ENCODE peak calls at places on chromosomes 16 and 17, in seven cellular contexts. L, P, T, D, B, S and O are unnamed samples.

GRCh38 chr17:3213587-3213986 is 6.1 kb downstream of the OR1A1 start:
- DNase-seq in L (no peak), P (no peak), T (no peak), D (no peak), B (no peak), S (no peak), O (no peak)

GRCh38 chr16:52068447-52069074 is 478.4 kb downstream of the TOX3 start:
- DNase-seq in L (no peak), P (no peak), T (no peak), D (no peak), B (peak), S (peak), O (no peak)

GRCh38 chr17:19470529-19471261 is 59.7 kb downstream of the RNF112 start:
- DNase-seq in L (no peak), P (peak), T (peak), D (peak), B (peak), S (peak), O (peak)

GRCh38 chr16:35363510-35363909 is 1904.1 kb downstream of the TP53TG3F start:
- DNase-seq in L (no peak), P (no peak), T (no peak), D (no peak), B (no peak), S (no peak), O (no peak)

GRCh38 chr16:31350275-31351005 is 4.5 kb upstream of the ITGAX start:
- DNase-seq in L (no peak), P (no peak), T (no peak), D (no peak), B (no peak), S (no peak), O (no peak)

GRCh38 chr17:3988297-3989120 is 24.3 kb upstream of the ATP2A3 start:
- DNase-seq in L (peak), P (no peak), T (no peak), D (no peak), B (no peak), S (no peak), O (no peak)

GRCh38 chr17:63042443-63042842 is 76.4 kb downstream of the TANC2 start:
- DNase-seq in L (no peak), P (no peak), T (no peak), D (no peak), B (no peak), S (no peak), O (no peak)

GRCh38 chr17:50916026-50916707 is 50.0 kb upstream of the TOB1 start:
- DNase-seq in L (no peak), P (no peak), T (no peak), D (no peak), B (no peak), S (no peak), O (no peak)

GRCh38 chr17:2102931-2103398 is 48.1 kb downstream of the HIC1 start:
- DNase-seq in L (no peak), P (no peak), T (no peak), D (no peak), B (no peak), S (no peak), O (no peak)

GRCh38 chr16:85168732-85169256 is 56.5 kb upstream of the CIBAR2 start:
- DNase-seq in L (no peak), P (peak), T (no peak), D (peak), B (no peak), S (peak), O (peak)

GRCh38 chr17:43545383-43545632 is 832 bp downstream of the ETV4 start:
- DNase-seq in L (no peak), P (peak), T (peak), D (no peak), B (peak), S (no peak), O (no peak)

GRCh38 chr17:55706808-55707773 is 15.6 kb downstream of the TMEM100 start:
- DNase-seq in L (no peak), P (no peak), T (no peak), D (no peak), B (no peak), S (peak), O (no peak)

GRCh38 chr17:40536731-40537171 is 28.5 kb downstream of the CCR7 start:
- DNase-seq in L (peak), P (no peak), T (no peak), D (peak), B (peak), S (no peak), O (peak)

GRCh38 chr16:17291289-17291688 is 179.5 kb downstream of the XYLT1 start:
- DNase-seq in L (no peak), P (no peak), T (no peak), D (no peak), B (no peak), S (no peak), O (no peak)

GRCh38 chr17:39782481-39782880 is 44.7 kb downstream of the GRB7 start:
- DNase-seq in L (no peak), P (no peak), T (peak), D (no peak), B (no peak), S (no peak), O (no peak)

GRCh38 chr17:49914664-49915063 is 54.3 kb upstream of the DLX4 start:
- DNase-seq in L (no peak), P (no peak), T (no peak), D (no peak), B (no peak), S (no peak), O (no peak)

GRCh38 chr16:17432902-17433576 is 37.7 kb downstream of the XYLT1 start:
- DNase-seq in L (no peak), P (no peak), T (no peak), D (no peak), B (no peak), S (no peak), O (no peak)

GRCh38 chr16:69845181-69845580 is 83.0 kb downstream of the WWP2 start:
- DNase-seq in L (no peak), P (no peak), T (no peak), D (no peak), B (no peak), S (no peak), O (no peak)

GRCh38 chr16:55040366-55041086 is 109.9 kb downstream of the IRX5 start:
- DNase-seq in L (no peak), P (no peak), T (no peak), D (no peak), B (no peak), S (no peak), O (no peak)

GRCh38 chr17:56988901-56989572 is 11.1 kb downstream of the SCPEP1 start:
- DNase-seq in L (no peak), P (no peak), T (no peak), D (no peak), B (no peak), S (no peak), O (no peak)

GRCh38 chr17:489758-490329 is 137.2 kb upstream of the RPH3AL start:
- DNase-seq in L (no peak), P (no peak), T (peak), D (no peak), B (no peak), S (peak), O (peak)

GRCh38 chr16:57284206-57284951 is at the start of gene PLLP:
- DNase-seq in L (peak), P (no peak), T (no peak), D (no peak), B (no peak), S (peak), O (peak)

GRCh38 chr16:55503726-55504553 is 4.9 kb upstream of the LPCAT2 start:
- DNase-seq in L (no peak), P (no peak), T (no peak), D (no peak), B (no peak), S (no peak), O (no peak)

GRCh38 chr17:72222971-72223370 is 102.2 kb downstream of the SOX9 start:
- DNase-seq in L (no peak), P (no peak), T (no peak), D (no peak), B (no peak), S (no peak), O (no peak)
- H3K27ac ChIP-seq in L (no peak), P (no peak), T (no peak), D (no peak), B (no peak), S (no peak), O (no peak)

DNA sequence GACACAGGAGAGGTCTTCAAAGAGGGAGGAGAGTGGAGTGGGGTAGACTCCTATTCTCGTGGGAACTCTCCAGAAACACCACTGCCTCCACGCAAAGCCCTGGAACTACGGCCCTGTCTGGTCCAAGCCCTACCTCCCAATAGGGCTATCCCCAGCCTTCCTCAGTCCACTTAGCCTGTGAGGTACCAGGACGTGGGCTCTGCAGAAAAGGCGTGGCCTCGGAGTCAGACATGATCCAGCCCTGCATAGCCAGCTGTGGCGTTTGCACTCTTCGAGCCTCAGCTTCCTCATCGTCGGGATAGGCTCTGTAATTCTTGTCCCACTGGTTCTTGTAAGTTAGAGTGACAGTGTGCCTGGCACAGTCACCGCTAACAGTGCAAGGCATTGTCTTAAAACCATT is 13.8 kb downstream of the ENDOV start:
- DNase-seq in L (no peak), P (no peak), T (no peak), D (no peak), B (no peak), S (no peak), O (no peak)
- H3K4me3 ChIP-seq in L (no peak), P (no peak), T (no peak), D (no peak), B (no peak), S (no peak), O (no peak)

DNA sequence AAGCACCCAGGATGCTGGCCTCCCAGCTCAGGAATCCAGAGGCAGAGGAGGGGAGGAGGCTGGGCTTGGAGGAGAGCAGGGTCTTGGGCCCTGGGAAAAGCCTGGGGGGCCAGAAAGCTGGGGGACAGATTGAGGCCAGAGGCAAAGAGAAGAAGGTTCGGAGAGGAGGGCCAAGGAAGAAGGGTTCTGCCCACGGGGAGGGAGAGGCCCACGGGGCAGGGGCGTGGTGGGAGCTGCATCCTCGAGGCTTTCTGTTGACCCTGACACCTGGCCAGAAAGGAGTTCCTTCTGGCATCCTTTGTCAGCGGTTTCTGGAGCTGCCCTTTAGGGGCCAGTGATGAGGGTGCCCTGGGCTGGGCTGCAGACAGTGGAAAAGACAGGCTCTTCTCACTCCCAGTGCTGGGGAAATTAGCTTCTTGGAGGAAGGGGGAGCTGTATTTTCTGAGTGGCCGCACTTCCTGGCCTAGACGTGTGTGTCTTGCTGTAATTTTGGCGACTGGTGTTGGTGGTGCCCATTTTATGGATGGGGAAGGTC is 308.7 kb downstream of the SEC14L1 start:
- DNase-seq in L (no peak), P (no peak), T (no peak), D (no peak), B (no peak), S (no peak), O (no peak)
- H3K27ac ChIP-seq in L (peak), P (peak), T (peak), D (peak), B (peak), S (peak), O (peak)

DNA sequence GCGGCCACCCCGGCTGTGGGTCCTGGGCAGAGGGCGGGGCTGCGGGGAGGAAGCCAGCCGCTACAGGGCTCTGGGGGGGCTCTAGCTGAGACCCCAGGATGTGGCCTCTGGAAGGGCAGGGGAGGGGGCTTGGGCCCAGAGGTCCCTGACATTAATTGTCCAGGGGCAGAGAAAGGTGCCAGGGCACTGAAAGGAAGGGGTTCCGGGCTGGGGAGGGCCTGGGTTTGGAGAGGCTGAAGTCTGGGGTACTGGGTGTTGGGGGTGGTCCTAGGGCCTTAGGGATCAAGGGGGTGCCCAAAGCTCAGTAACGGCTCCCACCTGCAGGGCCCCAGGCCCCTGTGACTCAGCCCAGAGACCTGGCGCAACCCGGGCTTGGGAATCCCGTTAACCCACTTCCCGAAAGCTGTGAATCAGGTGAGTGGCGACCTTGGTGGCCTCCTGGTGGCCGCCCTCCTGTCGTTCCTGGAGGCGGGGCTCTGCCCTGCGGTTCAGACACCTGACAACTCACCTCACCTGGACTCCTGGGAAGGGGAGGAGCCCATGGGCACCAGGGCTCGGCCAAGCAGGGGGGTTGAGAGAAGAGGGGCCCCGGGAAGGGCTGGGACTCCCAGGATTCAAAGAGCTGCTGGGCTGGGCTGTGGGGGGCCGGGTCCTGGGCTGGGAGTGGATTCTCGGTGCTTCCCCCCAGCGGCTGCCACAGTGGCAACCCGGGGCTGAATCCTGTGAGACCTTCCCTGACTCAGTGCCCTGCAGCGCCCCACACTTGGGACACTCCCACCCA is 465 bp upstream of the PRSS22 start:
- DNase-seq in L (no peak), P (no peak), T (peak), D (no peak), B (peak), S (peak), O (peak)
- H3K4me3 ChIP-seq in L (no peak), P (no peak), T (peak), D (peak), B (peak), S (no peak), O (no peak)

GRCh38 chr17:68697850-68698313 is 96.7 kb upstream of the FAM20A start:
- DNase-seq in L (no peak), P (no peak), T (no peak), D (peak), B (no peak), S (no peak), O (peak)
- H3K27ac ChIP-seq in L (no peak), P (peak), T (no peak), D (peak), B (no peak), S (no peak), O (peak)

DNA sequence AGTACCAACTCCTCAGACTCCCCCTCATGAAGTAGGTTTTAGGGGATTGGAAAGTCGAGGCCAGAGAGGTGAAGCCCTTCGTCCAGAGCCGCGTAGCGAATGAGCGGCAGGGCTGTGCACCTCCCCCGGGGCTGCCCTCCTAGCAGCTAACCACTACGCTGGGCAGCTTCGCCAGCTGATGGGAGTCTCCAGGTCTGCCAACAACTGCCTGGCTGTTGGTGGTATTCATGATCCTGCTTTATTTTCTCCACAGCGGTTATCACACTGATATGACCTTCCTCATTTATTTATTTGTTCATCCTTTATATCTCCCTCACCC is 773 bp upstream of the NETO2 start:
- DNase-seq in L (no peak), P (no peak), T (no peak), D (no peak), B (no peak), S (no peak), O (no peak)
- H3K4me3 ChIP-seq in L (peak), P (peak), T (no peak), D (peak), B (peak), S (peak), O (peak)